ENCODE peak calls at places on chromosome 1, in seven cellular contexts. One of them, this sample, is unnamed.

GRCh38 chr1:70504821-70505193 is 93.7 kb downstream of the CTH start:
- DNase-seq in neuronal stem cell: no peak
- DNase-seq in mesenchymal stem cell: peak; percentile 95
- DNase-seq in mesendoderm: no peak
- DNase-seq in H9: no peak
- DNase-seq in trophoblast cell: no peak
- DNase-seq in IMR-90: peak; percentile 18
- DNase-seq in this sample: no peak

GRCh38 chr1:52281518-52281917 is 84.5 kb downstream of the CC2D1B start:
- DNase-seq in neuronal stem cell: no peak
- DNase-seq in mesenchymal stem cell: peak; percentile 46
- DNase-seq in mesendoderm: no peak
- DNase-seq in H9: no peak
- DNase-seq in trophoblast cell: no peak
- DNase-seq in IMR-90: peak; percentile 82
- DNase-seq in this sample: no peak

GRCh38 chr1:208132287-208132882 is 111.8 kb downstream of the PLXNA2 start:
- DNase-seq in neuronal stem cell: peak; percentile 70
- DNase-seq in mesenchymal stem cell: peak; percentile 70
- DNase-seq in mesendoderm: peak; percentile 90
- DNase-seq in H9: peak; percentile 88
- DNase-seq in trophoblast cell: peak; percentile 80
- DNase-seq in IMR-90: peak; percentile 42
- DNase-seq in this sample: peak; percentile 54

GRCh38 chr1:98327151-98327918 is 334.2 kb upstream of the SNX7 start:
- DNase-seq in neuronal stem cell: no peak
- DNase-seq in mesenchymal stem cell: peak; percentile 59
- DNase-seq in mesendoderm: peak; percentile 64
- DNase-seq in H9: no peak
- DNase-seq in trophoblast cell: no peak
- DNase-seq in IMR-90: peak; percentile 84
- DNase-seq in this sample: no peak

GRCh38 chr1:110616587-110616986 is 10.4 kb upstream of the KCNA2 start:
- DNase-seq in neuronal stem cell: no peak
- DNase-seq in mesenchymal stem cell: no peak
- DNase-seq in mesendoderm: peak; percentile 3
- DNase-seq in H9: no peak
- DNase-seq in trophoblast cell: no peak
- DNase-seq in IMR-90: peak; percentile 10
- DNase-seq in this sample: no peak

GRCh38 chr1:3620708-3621107 is 4.1 kb upstream of the TPRG1L start:
- DNase-seq in neuronal stem cell: no peak
- DNase-seq in mesenchymal stem cell: no peak
- DNase-seq in mesendoderm: no peak
- DNase-seq in H9: no peak
- DNase-seq in trophoblast cell: no peak
- DNase-seq in IMR-90: no peak
- DNase-seq in this sample: no peak

GRCh38 chr1:239550178-239550577 is 163.8 kb downstream of the CHRM3 start:
- DNase-seq in neuronal stem cell: no peak
- DNase-seq in mesenchymal stem cell: no peak
- DNase-seq in mesendoderm: no peak
- DNase-seq in H9: no peak
- DNase-seq in trophoblast cell: no peak
- DNase-seq in IMR-90: no peak
- DNase-seq in this sample: no peak

GRCh38 chr1:43537423-43538142 is 6.9 kb downstream of the PTPRF start:
- DNase-seq in neuronal stem cell: no peak
- DNase-seq in mesenchymal stem cell: no peak
- DNase-seq in mesendoderm: no peak
- DNase-seq in H9: no peak
- DNase-seq in trophoblast cell: no peak
- DNase-seq in IMR-90: peak; percentile 20
- DNase-seq in this sample: no peak

GRCh38 chr1:231139125-231139649 is 22.7 kb upstream of the TRIM67 start:
- DNase-seq in neuronal stem cell: no peak
- DNase-seq in mesenchymal stem cell: peak; percentile 62
- DNase-seq in mesendoderm: no peak
- DNase-seq in H9: no peak
- DNase-seq in trophoblast cell: no peak
- DNase-seq in IMR-90: peak; percentile 58
- DNase-seq in this sample: no peak

GRCh38 chr1:45365051-45365450 is 24.8 kb upstream of the MUTYH start:
- DNase-seq in neuronal stem cell: no peak
- DNase-seq in mesenchymal stem cell: no peak
- DNase-seq in mesendoderm: no peak
- DNase-seq in H9: no peak
- DNase-seq in trophoblast cell: no peak
- DNase-seq in IMR-90: no peak
- DNase-seq in this sample: no peak

GRCh38 chr1:61079898-61080336 is 2.4 kb upstream of the NFIA start:
- DNase-seq in neuronal stem cell: no peak
- DNase-seq in mesenchymal stem cell: peak; percentile 80
- DNase-seq in mesendoderm: peak; percentile 89
- DNase-seq in H9: peak; percentile 82
- DNase-seq in trophoblast cell: peak; percentile 23
- DNase-seq in IMR-90: peak; percentile 67
- DNase-seq in this sample: peak; percentile 56

DNA sequence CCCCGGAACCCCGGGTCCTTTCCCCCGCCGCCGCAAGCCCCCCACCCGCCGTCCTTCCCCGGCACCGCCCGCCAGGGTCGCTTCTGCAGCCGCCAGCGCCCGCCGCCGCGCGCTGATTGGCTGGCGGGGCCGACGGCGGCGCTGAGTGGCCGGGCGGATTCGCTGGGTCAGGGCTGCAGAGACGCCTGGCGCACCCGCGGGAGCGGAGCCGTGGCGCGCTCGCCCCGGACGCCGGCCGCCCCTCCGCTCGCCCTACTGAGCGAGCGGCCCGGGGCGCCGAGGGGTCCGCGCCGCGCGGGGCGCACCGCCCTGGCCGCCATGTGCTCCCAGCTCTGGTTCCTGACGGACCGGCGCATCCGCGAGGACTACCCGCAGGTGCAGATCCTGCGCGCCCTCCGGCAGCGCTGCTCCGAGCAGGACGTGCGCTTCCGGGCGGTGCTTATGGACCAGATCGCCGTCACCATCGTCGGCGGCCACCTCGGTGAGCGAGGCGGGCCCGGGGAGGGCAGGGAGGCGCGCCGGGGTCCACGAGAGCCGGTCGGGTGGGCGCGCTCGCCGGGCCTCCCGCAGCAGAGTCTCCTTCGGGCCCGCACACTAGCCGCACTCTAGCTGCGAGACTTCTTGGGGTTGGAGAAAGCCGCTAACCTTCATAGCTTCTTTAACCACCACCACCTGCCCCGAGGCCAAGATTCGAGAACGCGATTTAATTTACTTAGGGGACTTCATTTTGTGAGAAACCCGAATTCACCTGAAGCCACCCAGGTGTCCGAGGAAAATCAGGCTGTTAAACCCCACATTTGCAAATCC is at the start of gene RIMKLA:
- DNase-seq in neuronal stem cell: peak; percentile 75
- DNase-seq in mesenchymal stem cell: peak; percentile 37
- DNase-seq in mesendoderm: peak; percentile 62
- DNase-seq in H9: peak; percentile 80
- DNase-seq in trophoblast cell: peak; percentile 58
- DNase-seq in IMR-90: peak; percentile 6
- DNase-seq in this sample: no peak
- H2BK120ac ChIP-seq in neuronal stem cell: no peak within 1 kb of the TSS
- H2BK120ac ChIP-seq in mesenchymal stem cell: peak within 1 kb of the TSS; percentile 5
- H2BK120ac ChIP-seq in mesendoderm: no peak within 1 kb of the TSS
- H2BK120ac ChIP-seq in H9: no peak within 1 kb of the TSS
- H2BK120ac ChIP-seq in trophoblast cell: no peak within 1 kb of the TSS
- H2BK120ac ChIP-seq in IMR-90: no peak within 1 kb of the TSS
- H2BK120ac ChIP-seq in this sample: no peak within 1 kb of the TSS

GRCh38 chr1:37605061-37605650 is 9.4 kb upstream of the GNL2 start:
- DNase-seq in neuronal stem cell: no peak
- DNase-seq in mesenchymal stem cell: no peak
- DNase-seq in mesendoderm: peak; percentile 2
- DNase-seq in H9: peak; percentile 66
- DNase-seq in trophoblast cell: peak; percentile 91
- DNase-seq in IMR-90: no peak
- DNase-seq in this sample: no peak

GRCh38 chr1:37602750-37603694 is 7.3 kb upstream of the GNL2 start:
- DNase-seq in neuronal stem cell: peak; percentile 41
- DNase-seq in mesenchymal stem cell: peak; percentile 43
- DNase-seq in mesendoderm: peak; percentile 75
- DNase-seq in H9: peak; percentile 57
- DNase-seq in trophoblast cell: peak; percentile 9
- DNase-seq in IMR-90: peak; percentile 16
- DNase-seq in this sample: no peak

GRCh38 chr1:37606481-37607263 is 10.9 kb upstream of the GNL2 start:
- DNase-seq in neuronal stem cell: no peak
- DNase-seq in mesenchymal stem cell: no peak
- DNase-seq in mesendoderm: no peak
- DNase-seq in H9: no peak
- DNase-seq in trophoblast cell: peak; percentile 70
- DNase-seq in IMR-90: peak; percentile 25
- DNase-seq in this sample: no peak

GRCh38 chr1:37609002-37609401 is 13.3 kb upstream of the GNL2 start:
- DNase-seq in neuronal stem cell: no peak
- DNase-seq in mesenchymal stem cell: no peak
- DNase-seq in mesendoderm: no peak
- DNase-seq in H9: no peak
- DNase-seq in trophoblast cell: no peak
- DNase-seq in IMR-90: no peak
- DNase-seq in this sample: no peak

GRCh38 chr1:37605806-37606474 is 10.2 kb upstream of the GNL2 start:
- DNase-seq in neuronal stem cell: no peak
- DNase-seq in mesenchymal stem cell: no peak
- DNase-seq in mesendoderm: no peak
- DNase-seq in H9: no peak
- DNase-seq in trophoblast cell: peak; percentile 41
- DNase-seq in IMR-90: no peak
- DNase-seq in this sample: no peak
- H2BK120ac ChIP-seq in neuronal stem cell: no peak overlapping the region
- H2BK120ac ChIP-seq in mesenchymal stem cell: no peak overlapping the region
- H2BK120ac ChIP-seq in mesendoderm: no peak overlapping the region
- H2BK120ac ChIP-seq in H9: no peak overlapping the region
- H2BK120ac ChIP-seq in trophoblast cell: no peak overlapping the region
- H2BK120ac ChIP-seq in IMR-90: no peak overlapping the region
- H2BK120ac ChIP-seq in this sample: no peak overlapping the region

GRCh38 chr1:49197081-49197480 is 420.4 kb upstream of the BEND5 start:
- DNase-seq in neuronal stem cell: no peak
- DNase-seq in mesenchymal stem cell: no peak
- DNase-seq in mesendoderm: no peak
- DNase-seq in H9: no peak
- DNase-seq in trophoblast cell: no peak
- DNase-seq in IMR-90: no peak
- DNase-seq in this sample: no peak
- H2BK120ac ChIP-seq in neuronal stem cell: no peak overlapping the region
- H2BK120ac ChIP-seq in mesenchymal stem cell: no peak overlapping the region
- H2BK120ac ChIP-seq in mesendoderm: no peak overlapping the region
- H2BK120ac ChIP-seq in H9: no peak overlapping the region
- H2BK120ac ChIP-seq in trophoblast cell: no peak overlapping the region
- H2BK120ac ChIP-seq in IMR-90: no peak overlapping the region
- H2BK120ac ChIP-seq in this sample: no peak overlapping the region

GRCh38 chr1:18398791-18399551 is 81.8 kb upstream of the KLHDC7A start:
- DNase-seq in neuronal stem cell: no peak
- DNase-seq in mesenchymal stem cell: no peak
- DNase-seq in mesendoderm: peak; percentile 63
- DNase-seq in H9: peak; percentile 55
- DNase-seq in trophoblast cell: no peak
- DNase-seq in IMR-90: no peak
- DNase-seq in this sample: no peak
- H2BK120ac ChIP-seq in neuronal stem cell: no peak overlapping the region
- H2BK120ac ChIP-seq in mesenchymal stem cell: no peak overlapping the region
- H2BK120ac ChIP-seq in mesendoderm: no peak overlapping the region
- H2BK120ac ChIP-seq in H9: no peak overlapping the region
- H2BK120ac ChIP-seq in trophoblast cell: no peak overlapping the region
- H2BK120ac ChIP-seq in IMR-90: no peak overlapping the region
- H2BK120ac ChIP-seq in this sample: no peak overlapping the region

This sample was measured in H1.